ENCODE peak calls at places on chromosomes 2 and 18, in four cellular contexts. One of them, this sample, is unnamed.

GRCh38 chr18:80035997-80036396 is 1.8 kb downstream of the RBFA start:
- DNase-seq in adrenal gland: no peak
- DNase-seq in heart right ventricle: no peak
- DNase-seq in A549: no peak
- DNase-seq in this sample: no peak

GRCh38 chr2:207768168-207768890 is 1.4 kb downstream of the FZD5 start:
- DNase-seq in adrenal gland: peak; percentile 80
- DNase-seq in heart right ventricle: peak; percentile 36
- DNase-seq in A549: peak; percentile 67
- DNase-seq in this sample: peak; percentile 38

GRCh38 chr2:47080888-47081301 is 74.2 kb downstream of the STPG4 start:
- DNase-seq in adrenal gland: no peak
- DNase-seq in heart right ventricle: no peak
- DNase-seq in A549: no peak
- DNase-seq in this sample: no peak

GRCh38 chr18:7221424-7222155 is 9.3 kb upstream of the LRRC30 start:
- DNase-seq in adrenal gland: peak; percentile 37
- DNase-seq in heart right ventricle: no peak
- DNase-seq in A549: peak; percentile 79
- DNase-seq in this sample: peak; percentile 40

GRCh38 chr2:164810843-164811242 is 30.8 kb downstream of the COBLL1 start:
- DNase-seq in adrenal gland: no peak
- DNase-seq in heart right ventricle: no peak
- DNase-seq in A549: no peak
- DNase-seq in this sample: no peak

GRCh38 chr2:183244300-183244849 is 120.1 kb downstream of the NUP35 start:
- DNase-seq in adrenal gland: no peak
- DNase-seq in heart right ventricle: no peak
- DNase-seq in A549: no peak
- DNase-seq in this sample: no peak

GRCh38 chr2:215660687-215661086 is 224.8 kb upstream of the FN1 start:
- DNase-seq in adrenal gland: no peak
- DNase-seq in heart right ventricle: no peak
- DNase-seq in A549: no peak
- DNase-seq in this sample: no peak

GRCh38 chr2:3046170-3046865 is 331.3 kb downstream of the EIPR1 start:
- DNase-seq in adrenal gland: no peak
- DNase-seq in heart right ventricle: no peak
- DNase-seq in A549: no peak
- DNase-seq in this sample: no peak

GRCh38 chr2:189293164-189293563 is 113.6 kb upstream of the COL5A2 start:
- DNase-seq in adrenal gland: no peak
- DNase-seq in heart right ventricle: no peak
- DNase-seq in A549: no peak
- DNase-seq in this sample: no peak

DNA sequence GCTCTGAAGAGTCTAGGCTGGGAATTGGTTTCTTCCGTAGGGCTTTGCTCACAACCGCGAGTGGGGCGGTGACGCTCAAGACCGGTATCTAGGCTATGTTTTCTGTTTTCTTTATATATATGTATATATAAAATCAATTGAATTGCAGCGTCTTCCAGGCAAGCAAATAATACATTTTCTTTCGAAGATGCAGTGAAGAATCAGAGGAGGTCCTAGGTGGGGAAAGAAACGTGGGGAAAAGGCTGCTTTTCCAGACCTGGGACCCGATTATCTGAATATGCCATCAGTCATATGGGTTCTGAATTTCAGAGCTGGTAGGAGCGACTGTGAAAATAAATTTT is 714 bp upstream of the SCN9A start:
- DNase-seq in adrenal gland: no peak
- DNase-seq in heart right ventricle: no peak
- DNase-seq in A549: no peak
- DNase-seq in this sample: peak; percentile 56
- H3K4me3 ChIP-seq in adrenal gland: peak overlapping the region; percentile 58
- H3K4me3 ChIP-seq in heart right ventricle: peak overlapping the region; percentile 64
- H3K4me3 ChIP-seq in A549: peak overlapping the region; percentile 63
- H3K4me3 ChIP-seq in this sample: peak overlapping the region; percentile 68

GRCh38 chr2:190431907-190432306 is 23.8 kb downstream of the MFSD6 start:
- DNase-seq in adrenal gland: no peak
- DNase-seq in heart right ventricle: no peak
- DNase-seq in A549: no peak
- DNase-seq in this sample: no peak
- H3K27ac ChIP-seq in adrenal gland: no peak overlapping the region
- H3K27ac ChIP-seq in heart right ventricle: no peak overlapping the region
- H3K27ac ChIP-seq in A549: no peak overlapping the region
- H3K27ac ChIP-seq in this sample: peak overlapping the region; percentile 46

DNA sequence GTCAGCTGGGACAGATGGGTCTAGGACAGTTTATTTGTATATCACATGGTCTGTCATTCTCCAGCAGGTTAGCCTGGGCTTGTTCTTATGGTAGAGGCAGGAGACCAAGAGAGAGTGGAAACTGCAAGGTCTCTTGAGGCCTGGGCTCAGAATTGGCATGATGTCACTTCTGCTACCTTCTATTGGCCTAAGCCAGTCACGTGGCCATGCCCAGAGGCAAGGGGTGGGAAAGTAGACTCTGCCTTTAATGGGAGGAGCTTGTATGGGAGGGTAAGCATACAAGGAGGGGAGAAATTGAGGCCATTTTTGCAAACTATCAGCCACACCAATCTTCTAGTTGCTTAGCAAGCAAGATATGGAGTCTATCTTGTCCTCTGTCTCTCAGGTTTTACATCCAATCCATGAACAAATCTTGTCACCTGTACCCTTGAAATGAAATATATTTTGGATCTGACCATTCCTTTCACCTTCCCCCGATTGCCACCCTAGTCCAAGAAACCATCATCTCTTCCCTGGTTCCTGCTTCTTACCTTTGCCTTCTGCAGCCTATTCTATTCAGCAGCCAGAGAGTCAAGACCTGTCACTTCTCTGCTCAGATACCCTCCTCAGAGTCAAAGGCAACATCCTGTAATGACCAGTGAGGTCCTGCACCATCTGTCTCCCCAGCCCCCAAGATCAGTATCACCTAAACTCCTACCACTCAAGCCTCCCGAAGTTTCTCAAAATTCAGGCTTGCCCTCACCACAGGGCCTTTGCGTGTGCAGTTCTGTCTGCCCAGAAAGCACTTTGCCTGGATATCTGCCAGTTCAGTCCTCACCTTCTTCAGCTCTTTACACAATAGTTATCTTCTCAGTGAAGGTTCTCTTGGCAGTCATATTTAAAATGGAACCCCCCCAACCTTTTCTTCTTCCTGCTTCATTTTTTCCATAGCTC is 240.0 kb downstream of the LOXHD1 start:
- DNase-seq in adrenal gland: no peak
- DNase-seq in heart right ventricle: no peak
- DNase-seq in A549: peak; percentile 40
- DNase-seq in this sample: no peak
- H3K4me1 ChIP-seq in adrenal gland: peaks cover 9% of the 10 kb centered on the region
- H3K4me1 ChIP-seq in heart right ventricle: peaks cover 59% of the 10 kb centered on the region
- H3K4me1 ChIP-seq in A549: no peaks in the 10 kb centered on the region
- H3K4me1 ChIP-seq in this sample: peaks cover 4% of the 10 kb centered on the region

DNA sequence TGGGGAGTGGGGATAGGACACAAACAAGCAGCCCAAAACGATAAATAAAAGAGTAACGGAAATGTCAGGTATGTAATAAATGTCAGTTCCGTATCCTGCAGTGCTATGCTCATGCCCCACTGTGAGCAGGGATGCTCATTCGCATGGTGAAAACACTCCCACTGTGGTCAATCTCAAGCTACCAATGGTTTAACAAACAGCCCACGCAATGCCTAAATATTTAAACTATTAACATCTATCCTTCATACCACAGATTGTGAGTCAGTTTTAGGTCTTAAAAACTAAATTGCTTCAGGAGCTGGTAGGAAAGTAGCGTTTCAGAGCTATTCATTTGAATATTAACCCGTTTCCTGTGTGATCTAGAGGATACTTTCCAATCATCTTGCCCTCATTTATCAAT is 207.4 kb downstream of the TCF4 start:
- DNase-seq in adrenal gland: no peak
- DNase-seq in heart right ventricle: no peak
- DNase-seq in A549: no peak
- DNase-seq in this sample: no peak
- H3K4me3 ChIP-seq in adrenal gland: no peak overlapping the region
- H3K4me3 ChIP-seq in heart right ventricle: no peak overlapping the region
- H3K4me3 ChIP-seq in A549: no peak overlapping the region
- H3K4me3 ChIP-seq in this sample: no peak overlapping the region

GRCh38 chr2:74548919-74549684 is 4.6 kb downstream of the LOXL3 start:
- DNase-seq in adrenal gland: peak; percentile 54
- DNase-seq in heart right ventricle: peak; percentile 80
- DNase-seq in A549: peak; percentile 67
- DNase-seq in this sample: peak; percentile 82

GRCh38 chr2:74546004-74546403 is 7.7 kb downstream of the LOXL3 start:
- DNase-seq in adrenal gland: no peak
- DNase-seq in heart right ventricle: no peak
- DNase-seq in A549: no peak
- DNase-seq in this sample: no peak

GRCh38 chr2:74549685-74549971 is 4.1 kb downstream of the LOXL3 start:
- DNase-seq in adrenal gland: no peak
- DNase-seq in heart right ventricle: no peak
- DNase-seq in A549: no peak
- DNase-seq in this sample: no peak

GRCh38 chr2:74550231-74550630 is 3.5 kb downstream of the LOXL3 start:
- DNase-seq in adrenal gland: no peak
- DNase-seq in heart right ventricle: no peak
- DNase-seq in A549: no peak
- DNase-seq in this sample: no peak

GRCh38 chr2:74548285-74548918 is 5.3 kb downstream of the LOXL3 start:
- DNase-seq in adrenal gland: no peak
- DNase-seq in heart right ventricle: no peak
- DNase-seq in A549: no peak
- DNase-seq in this sample: no peak
- H3K27ac ChIP-seq in adrenal gland: no peak overlapping the region
- H3K27ac ChIP-seq in heart right ventricle: peak overlapping the region; percentile 80
- H3K27ac ChIP-seq in A549: peak overlapping the region; percentile 92
- H3K27ac ChIP-seq in this sample: peak overlapping the region; percentile 84

GRCh38 chr2:101982630-101983029 is 9.1 kb upstream of the IL1R2 start:
- DNase-seq in adrenal gland: no peak
- DNase-seq in heart right ventricle: no peak
- DNase-seq in A549: no peak
- DNase-seq in this sample: no peak
- H3K4me1 ChIP-seq in adrenal gland: no peaks in the 10 kb centered on the region
- H3K4me1 ChIP-seq in heart right ventricle: peaks cover 8% of the 10 kb centered on the region
- H3K4me1 ChIP-seq in A549: no peaks in the 10 kb centered on the region
- H3K4me1 ChIP-seq in this sample: no peaks in the 10 kb centered on the region

This sample was measured in heart left ventricle.